ENCODE peak calls at places on chromosomes 1 and 21, in seven cellular contexts. D, P, Z, E, Y, L and I are unnamed samples. For H3K36me3, the result is how much of the 10 kb centered on the place peaks cover.

GRCh38 chr1:84164567-84165021 is 20.5 kb downstream of the PRKACB start:
- DNase-seq in P (no peak), L (no peak), Y (peak), D (no peak), Z (no peak), E (no peak), I (no peak)

GRCh38 chr1:27473755-27474154 is 16.2 kb downstream of the WASF2 start:
- DNase-seq in L (no peak), D (no peak), E (no peak), Z (no peak), P (no peak), Y (peak), I (no peak)

GRCh38 chr1:205610036-205610435 is 21.8 kb downstream of the ELK4 start:
- DNase-seq in P (no peak), Z (no peak), L (peak), Y (peak), E (no peak), D (no peak), I (no peak)

GRCh38 chr1:224828691-224829090 is 100.8 kb upstream of the DNAH14 start:
- DNase-seq in Y (peak), P (no peak), D (no peak), Z (no peak), L (no peak), E (no peak), I (no peak)

GRCh38 chr1:221878134-221878533 is 136.2 kb upstream of the DUSP10 start:
- DNase-seq in E (no peak), Z (no peak), L (no peak), D (no peak), Y (peak), P (no peak), I (no peak)

GRCh38 chr1:46068525-46068924 is 63.9 kb downstream of the PIK3R3 start:
- DNase-seq in L (no peak), Z (no peak), D (no peak), Y (no peak), E (no peak), P (no peak), I (no peak)

GRCh38 chr1:97010865-97011264 is 289.3 kb downstream of the PTBP2 start:
- DNase-seq in L (no peak), E (no peak), D (no peak), Z (no peak), Y (no peak), P (no peak), I (no peak)

GRCh38 chr1:185317886-185318310 is 855 bp upstream of the IVNS1ABP start:
- DNase-seq in Y (peak), P (peak), L (no peak), D (no peak), Z (no peak), E (no peak), I (peak)

GRCh38 chr1:211830055-211830329 is 571 bp downstream of the LPGAT1 start:
- DNase-seq in Y (peak), L (no peak), P (no peak), E (no peak), Z (no peak), D (no peak), I (no peak)

GRCh38 chr1:32204943-32205361 is 519 bp upstream of the IQCC start:
- DNase-seq in D (no peak), Z (no peak), L (no peak), Y (no peak), P (no peak), E (no peak), I (no peak)

GRCh38 chr1:50959303-50959912 is 659 bp downstream of the FAF1 start:
- DNase-seq in Y (peak), P (no peak), Z (peak), L (peak), E (peak), D (no peak), I (no peak)

GRCh38 chr1:114043548-114043947 is 64.3 kb downstream of the OLFML3 start:
- DNase-seq in D (no peak), P (no peak), Y (no peak), Z (no peak), E (no peak), L (no peak), I (no peak)

GRCh38 chr1:241560511-241561187 is 28.5 kb downstream of the KMO start:
- DNase-seq in D (no peak), Z (no peak), P (no peak), Y (no peak), E (no peak), L (no peak), I (no peak)

GRCh38 chr1:219467524-219467923 is 145.4 kb downstream of the ZC3H11B start:
- DNase-seq in Z (no peak), P (no peak), Y (peak), E (no peak), D (no peak), L (no peak), I (no peak)

GRCh38 chr1:150009604-150010387 is 730 bp downstream of the OTUD7B start:
- DNase-seq in P (peak), D (peak), L (peak), E (peak), Z (peak), Y (peak), I (peak)

GRCh38 chr1:199743227-199743626 is 284.3 kb upstream of the NR5A2 start:
- DNase-seq in Y (peak), L (no peak), Z (no peak), E (no peak), D (no peak), P (no peak), I (no peak)

GRCh38 chr1:3822421-3822820 is 26.1 kb upstream of the LRRC47 start:
- DNase-seq in E (no peak), L (no peak), P (no peak), Z (no peak), Y (no peak), D (no peak), I (peak)

GRCh38 chr1:3831689-3832088 is 25.3 kb downstream of the CEP104 start:
- DNase-seq in Z (no peak), L (no peak), D (no peak), E (no peak), P (no peak), Y (no peak), I (no peak)

GRCh38 chr1:3821934-3822307 is 25.6 kb upstream of the LRRC47 start:
- DNase-seq in Z (no peak), D (no peak), P (no peak), L (no peak), E (no peak), Y (no peak), I (no peak)

GRCh38 chr1:3824650-3825049 is 28.4 kb upstream of the LRRC47 start:
- DNase-seq in L (no peak), Y (no peak), D (no peak), P (no peak), Z (no peak), E (no peak), I (peak)

GRCh38 chr1:3827813-3828307 is 29.2 kb downstream of the CEP104 start:
- DNase-seq in P (no peak), E (no peak), D (no peak), Z (no peak), L (no peak), Y (no peak), I (no peak)
- H3K36me3 ChIP-seq in P (under half), E (under half), D (under half), Z (under half), L (under half), Y (under half), I (under half)

GRCh38 chr21:38787461-38788274 is 18.1 kb upstream of the ETS2 start:
- DNase-seq in D (no peak), Z (no peak), Y (peak), E (peak), P (no peak), L (peak), I (no peak)
- H3K27ac ChIP-seq in D (no peak), Z (no peak), Y (no peak), E (no peak), P (peak), L (no peak), I (no peak)

GRCh38 chr1:16184557-16185303 is 27.7 kb downstream of the ARHGEF19 start:
- DNase-seq in P (no peak), D (no peak), E (no peak), Z (no peak), Y (no peak), L (no peak), I (no peak)

GRCh38 chr1:16186655-16187235 is 25.7 kb downstream of the ARHGEF19 start:
- DNase-seq in D (no peak), E (no peak), Z (no peak), L (no peak), Y (no peak), P (no peak), I (no peak)

GRCh38 chr1:16183157-16183556 is 27.3 kb upstream of the EPHA2 start:
- DNase-seq in P (no peak), D (no peak), Y (peak), E (no peak), L (peak), Z (no peak), I (no peak)

GRCh38 chr1:16181887-16182719 is 26.2 kb upstream of the EPHA2 start:
- DNase-seq in D (peak), Z (peak), E (peak), Y (peak), P (no peak), L (peak), I (peak)

DNA sequence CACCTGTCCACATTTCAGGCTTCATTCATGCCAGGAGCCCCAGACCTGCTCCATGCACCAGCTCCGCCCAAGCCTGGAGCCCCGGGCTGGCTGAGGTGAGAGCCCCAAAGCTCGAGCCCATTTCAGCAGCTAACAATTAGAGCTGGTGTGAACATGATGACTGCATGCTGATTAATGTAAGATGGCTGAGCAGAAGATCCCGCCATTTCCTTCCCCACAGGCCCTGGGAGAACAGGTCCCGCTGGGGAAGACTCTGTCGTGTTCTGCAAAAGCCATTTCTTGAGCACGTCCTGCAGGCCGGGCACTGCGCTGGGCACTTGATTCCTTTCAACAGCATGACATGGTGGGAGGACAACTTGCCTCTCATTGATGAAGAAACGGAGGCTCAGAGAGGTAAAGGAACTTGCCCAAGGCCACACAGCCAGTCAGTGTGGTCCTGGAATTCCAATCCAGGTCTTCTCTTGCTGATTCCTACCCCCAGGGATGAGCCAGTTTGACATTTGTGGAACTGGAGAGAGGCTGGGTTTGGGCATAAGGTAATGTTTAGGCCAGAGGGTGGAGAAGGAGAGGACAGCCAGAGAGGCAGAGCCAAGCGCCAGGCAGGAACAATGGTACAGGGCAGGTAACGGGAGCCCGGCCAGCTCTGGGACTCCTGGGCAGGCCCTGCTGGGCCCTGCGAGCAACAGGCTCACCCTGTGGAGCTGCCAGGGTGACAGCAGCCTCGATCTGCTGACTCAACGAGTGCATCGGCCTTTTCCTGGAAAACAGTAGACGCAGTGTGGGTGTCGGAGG is 28.1 kb upstream of the EPHA2 start:
- DNase-seq in L (no peak), P (no peak), Y (no peak), Z (no peak), E (no peak), D (no peak), I (no peak)
- H3K36me3 ChIP-seq in L (under half), P (under half), Y (under half), Z (under half), E (under half), D (under half), I (under half)

GRCh38 chr1:116287341-116288200 is 85.5 kb upstream of the ATP1A1 start:
- DNase-seq in P (no peak), L (no peak), Y (no peak), E (no peak), Z (no peak), D (no peak), I (no peak)
- H3K27ac ChIP-seq in P (no peak), L (no peak), Y (no peak), E (no peak), Z (no peak), D (no peak), I (no peak)

GRCh38 chr1:25243907-25244306 is 3.3 kb downstream of the RSRP1 start:
- DNase-seq in P (no peak), Y (no peak), D (no peak), E (peak), L (no peak), Z (no peak), I (no peak)
- H3K36me3 ChIP-seq in P (under half), Y (under half), D (under half), E (half or more), L (half or more), Z (under half), I (under half)

GRCh38 chr1:99728494-99729235 is 37.8 kb downstream of the FRRS1 start:
- DNase-seq in E (no peak), Z (no peak), P (no peak), L (peak), Y (peak), D (peak), I (no peak)
- H3K27ac ChIP-seq in E (peak), Z (no peak), P (no peak), L (peak), Y (no peak), D (peak), I (no peak)